ENCODE peak calls at places on chromosomes 4 and X, in six cellular contexts. D, H, X, G, N and Q are unnamed samples.
A peak's percentile ranks its signal among the peaks of the same experiment; 100 is the strongest.

GRCh38 chr4:27018910-27019309 is 158.3 kb downstream of the STIM2 start:
- DNase-seq in D (no peak), H (no peak), X (no peak), G (no peak), N (no peak), Q (no peak)

GRCh38 chrX:71679575-71680207 is 12.3 kb downstream of the LOC101059915 start:
- DNase-seq in D (no peak), H (no peak), X (peak; percentile 4), G (no peak), N (no peak), Q (no peak)

GRCh38 chr4:25235401-25235800 is 1.6 kb downstream of the PI4K2B start:
- DNase-seq in D (no peak), H (peak; percentile 11), X (no peak), G (no peak), N (no peak), Q (no peak)

GRCh38 chr4:114921790-114922581 is 191.4 kb downstream of the NDST4 start:
- DNase-seq in D (no peak), H (no peak), X (no peak), G (no peak), N (no peak), Q (no peak)

GRCh38 chr4:165740911-165741310 is 132.1 kb upstream of the TLL1 start:
- DNase-seq in D (no peak), H (peak; percentile 65), X (no peak), G (no peak), N (no peak), Q (no peak)

GRCh38 chr4:1362046-1362445 is 15.0 kb downstream of the UVSSA start:
- DNase-seq in D (no peak), H (no peak), X (no peak), G (no peak), N (no peak), Q (no peak)

GRCh38 chrX:24343719-24344118 is 16.7 kb upstream of the SUPT20HL1 start:
- DNase-seq in D (no peak), H (no peak), X (no peak), G (no peak), N (no peak), Q (no peak)

GRCh38 chrX:48999030-48999429 is 3.0 kb downstream of the GRIPAP1 start:
- DNase-seq in D (no peak), H (no peak), X (no peak), G (no peak), N (no peak), Q (no peak)

GRCh38 chr4:155604718-155605601 is 61.7 kb upstream of the GUCY1A1 start:
- DNase-seq in D (no peak), H (no peak), X (no peak), G (no peak), N (no peak), Q (no peak)

GRCh38 chr4:152460488-152460887 is 75.4 kb downstream of the FBXW7 start:
- DNase-seq in D (no peak), H (no peak), X (no peak), G (no peak), N (no peak), Q (no peak)

GRCh38 chr4:176320976-176321361 is 1.2 kb downstream of the SPCS3 start:
- DNase-seq in D (no peak), H (peak; percentile 49), X (no peak), G (no peak), N (no peak), Q (peak; percentile 22)

GRCh38 chr4:55318135-55318534 is 27.9 kb upstream of the SRD5A3 start:
- DNase-seq in D (no peak), H (no peak), X (no peak), G (no peak), N (no peak), Q (no peak)

GRCh38 chrX:123807825-123808416 is 51.9 kb upstream of the XIAP start:
- DNase-seq in D (no peak), H (no peak), X (no peak), G (no peak), N (no peak), Q (no peak)

GRCh38 chrX:17531500-17531899 is 156.5 kb downstream of the NHS start:
- DNase-seq in D (no peak), H (no peak), X (no peak), G (no peak), N (no peak), Q (peak; percentile 27)

GRCh38 chr4:84238247-84239090 is 260.6 kb downstream of the NKX6-1 start:
- DNase-seq in D (no peak), H (no peak), X (no peak), G (no peak), N (no peak), Q (no peak)

GRCh38 chrX:12922600-12922919 is 16.1 kb downstream of the TLR8 start:
- DNase-seq in D (no peak), H (no peak), X (no peak), G (no peak), N (no peak), Q (no peak)

GRCh38 chr4:134585972-134586371 is 384.4 kb upstream of the PABPC4L start:
- DNase-seq in D (no peak), H (peak; percentile 79), X (no peak), G (no peak), N (no peak), Q (no peak)